ENCODE peak calls at places on chromosomes 2 and 18, in six cellular contexts. P is A549, Q is H1, V is IMR-90, R is upper lobe of left lung, S is lower leg skin. C is an unnamed sample.

GRCh38 chr2:50529600-50530218 is 502.2 kb downstream of the NRXN1 start:
- DNase-seq in R (no peak), Q (no peak), S (no peak), P (peak), V (peak), C (no peak)

GRCh38 chr18:71529708-71530303 is 1014.3 kb downstream of the CBLN2 start:
- DNase-seq in V (no peak), Q (no peak), P (no peak), R (no peak), S (no peak), C (no peak)

GRCh38 chr2:198337368-198337767 is 533.0 kb downstream of the PLCL1 start:
- DNase-seq in S (no peak), P (no peak), Q (no peak), V (no peak), R (no peak), C (no peak)

GRCh38 chr2:149329470-149330126 is 789 bp upstream of the LYPD6 start:
- DNase-seq in P (peak), Q (peak), S (no peak), R (peak), V (peak), C (peak)

GRCh38 chr18:48182779-48183178 is 226.4 kb downstream of the ZBTB7C start:
- DNase-seq in Q (no peak), S (no peak), V (no peak), R (no peak), P (no peak), C (no peak)

GRCh38 chr2:161426788-161427412 is 10.8 kb downstream of the TBR1 start:
- DNase-seq in P (no peak), R (peak), S (peak), Q (peak), V (peak), C (no peak)

GRCh38 chr2:79860233-79861058 is 347.6 kb downstream of the CTNNA2 start:
- DNase-seq in V (peak), R (no peak), Q (no peak), S (no peak), P (peak), C (peak)

GRCh38 chr18:76450452-76450851 is 44.6 kb downstream of the ZNF516 start:
- DNase-seq in R (no peak), V (peak), P (no peak), S (peak), Q (peak), C (no peak)

GRCh38 chr2:73217826-73218225 is 3.8 kb downstream of the SMYD5 start:
- DNase-seq in Q (no peak), V (no peak), S (no peak), P (no peak), R (no peak), C (no peak)

GRCh38 chr2:8993902-8994278 is 9.6 kb downstream of the MBOAT2 start:
- DNase-seq in P (no peak), Q (no peak), S (no peak), R (no peak), V (no peak), C (no peak)

GRCh38 chr18:6449213-6449612 is 34.5 kb upstream of the L3MBTL4 start:
- DNase-seq in S (no peak), R (no peak), Q (no peak), P (no peak), V (no peak), C (no peak)

DNA sequence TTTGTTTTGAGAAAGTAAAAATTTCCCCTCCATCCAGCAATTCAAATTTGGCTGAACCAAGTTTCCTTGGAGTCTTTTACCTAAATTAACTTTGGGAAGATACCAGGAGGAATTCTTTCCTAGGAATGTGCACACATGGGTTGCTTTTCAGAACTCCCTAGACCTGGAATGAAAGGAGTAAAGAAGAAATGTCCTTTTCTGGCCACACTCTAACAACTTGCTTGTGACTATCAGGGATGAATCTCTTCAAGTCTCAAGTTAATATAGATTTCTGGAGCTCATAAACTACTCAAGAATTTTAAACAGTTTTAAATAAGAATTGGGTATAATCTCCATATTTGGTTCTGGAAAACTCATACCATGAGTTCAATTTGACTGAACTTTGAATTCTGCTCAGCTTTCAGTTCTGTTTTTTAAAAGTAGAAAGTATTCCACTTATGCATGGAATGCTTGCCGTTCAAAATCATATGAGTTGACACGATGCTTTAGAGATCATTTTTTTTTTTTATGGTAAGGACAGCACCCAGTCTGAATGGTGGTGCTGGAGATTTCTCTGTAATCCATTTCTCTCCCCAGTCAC is 7.7 kb downstream of the RASGRP3 start:
- DNase-seq in R (no peak), S (no peak), V (peak), P (no peak), Q (no peak), C (no peak)
- TF ChIP-seq POLR2A in R (no peak), S (no peak), V (no peak), P (no peak), Q (no peak), C (no peak)

GRCh38 chr2:201114350-201114749 is 1.6 kb upstream of the CFLAR start:
- DNase-seq in V (no peak), R (no peak), S (no peak), Q (no peak), P (no peak), C (no peak)

GRCh38 chr2:201118121-201118956 is 2.4 kb downstream of the CFLAR start:
- DNase-seq in S (peak), P (peak), V (peak), Q (peak), R (peak), C (peak)

GRCh38 chr2:201114846-201115245 is 1.1 kb upstream of the CFLAR start:
- DNase-seq in R (no peak), V (no peak), S (no peak), Q (no peak), P (no peak), C (no peak)

GRCh38 chr2:201116959-201117734 is 1.2 kb downstream of the CFLAR start:
- DNase-seq in S (peak), R (no peak), P (peak), V (peak), Q (no peak), C (no peak)

DNA sequence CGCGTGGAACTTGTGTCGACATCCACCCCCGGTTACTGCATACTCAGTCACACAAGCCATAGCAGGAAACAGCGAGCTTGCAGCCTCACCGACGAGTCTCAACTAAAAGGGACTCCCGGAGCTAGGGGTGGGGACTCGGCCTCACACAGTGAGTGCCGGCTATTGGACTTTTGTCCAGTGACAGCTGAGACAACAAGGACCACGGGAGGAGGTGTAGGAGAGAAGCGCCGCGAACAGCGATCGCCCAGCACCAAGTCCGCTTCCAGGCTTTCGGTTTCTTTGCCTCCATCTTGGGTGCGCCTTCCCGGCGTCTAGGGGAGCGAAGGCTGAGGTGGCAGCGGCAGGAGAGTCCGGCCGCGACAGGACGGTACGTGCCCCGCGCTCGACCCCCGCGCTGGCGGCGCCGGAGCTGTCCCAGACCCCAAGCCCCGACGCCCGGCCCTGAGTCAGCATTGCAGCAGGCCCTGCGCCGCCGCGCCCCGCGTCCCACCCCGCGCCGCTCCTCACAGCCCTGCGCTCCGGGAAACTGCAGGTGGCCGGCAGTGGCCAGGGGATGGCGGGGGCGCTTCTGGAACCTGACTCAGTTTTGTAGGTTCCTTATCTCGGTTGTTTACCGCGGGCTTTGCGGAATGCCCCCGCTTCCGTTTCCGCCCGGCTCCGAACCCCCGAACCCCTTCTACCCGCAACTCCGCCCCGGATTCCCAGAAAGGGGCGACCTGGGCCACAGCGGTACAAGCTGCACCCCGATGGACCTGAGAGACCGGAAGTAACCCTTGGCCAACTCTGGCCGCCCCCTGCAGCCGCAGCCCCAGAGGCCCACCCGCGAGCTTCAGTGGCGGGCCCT is at the start of gene CFLAR:
- DNase-seq in S (peak), R (peak), Q (no peak), V (peak), P (peak), C (peak)
- TF ChIP-seq POLR2A in S (no peak), R (peak), Q (peak), V (peak), P (peak), C (peak)

GRCh38 chr2:97662386-97662894 is 1.4 kb downstream of the ACTR1B start:
- DNase-seq in Q (no peak), V (no peak), P (no peak), S (no peak), R (no peak), C (no peak)

GRCh38 chr2:97661927-97662326 is 1.9 kb downstream of the ACTR1B start:
- DNase-seq in Q (no peak), P (no peak), S (no peak), V (no peak), R (no peak), C (no peak)

GRCh38 chr2:97663626-97663961 is 250 bp downstream of the ACTR1B start:
- DNase-seq in R (no peak), S (no peak), Q (no peak), P (no peak), V (no peak), C (no peak)

GRCh38 chr2:97663962-97664635 is at the start of gene ACTR1B:
- DNase-seq in S (peak), R (peak), Q (peak), V (peak), P (peak), C (peak)

GRCh38 chr2:97662895-97663625 is 784 bp downstream of the ACTR1B start:
- DNase-seq in S (peak), P (peak), R (peak), V (peak), Q (peak), C (peak)
- TF ChIP-seq POLR2A in S (no peak), P (no peak), R (no peak), V (peak), Q (no peak), C (peak)

GRCh38 chr2:203533696-203534471 is 1.2 kb downstream of the RAPH1 start:
- DNase-seq in R (no peak), S (no peak), Q (no peak), V (peak), P (peak), C (no peak)

GRCh38 chr2:203535784-203536590 is 886 bp upstream of the RAPH1 start:
- DNase-seq in S (no peak), V (peak), P (no peak), R (no peak), Q (no peak), C (no peak)

GRCh38 chr2:203534486-203535077 is 519 bp downstream of the RAPH1 start:
- DNase-seq in S (peak), V (no peak), P (peak), Q (no peak), R (no peak), C (no peak)

GRCh38 chr2:203532957-203533695 is 2.0 kb downstream of the RAPH1 start:
- DNase-seq in Q (no peak), V (peak), P (peak), R (no peak), S (no peak), C (no peak)

DNA sequence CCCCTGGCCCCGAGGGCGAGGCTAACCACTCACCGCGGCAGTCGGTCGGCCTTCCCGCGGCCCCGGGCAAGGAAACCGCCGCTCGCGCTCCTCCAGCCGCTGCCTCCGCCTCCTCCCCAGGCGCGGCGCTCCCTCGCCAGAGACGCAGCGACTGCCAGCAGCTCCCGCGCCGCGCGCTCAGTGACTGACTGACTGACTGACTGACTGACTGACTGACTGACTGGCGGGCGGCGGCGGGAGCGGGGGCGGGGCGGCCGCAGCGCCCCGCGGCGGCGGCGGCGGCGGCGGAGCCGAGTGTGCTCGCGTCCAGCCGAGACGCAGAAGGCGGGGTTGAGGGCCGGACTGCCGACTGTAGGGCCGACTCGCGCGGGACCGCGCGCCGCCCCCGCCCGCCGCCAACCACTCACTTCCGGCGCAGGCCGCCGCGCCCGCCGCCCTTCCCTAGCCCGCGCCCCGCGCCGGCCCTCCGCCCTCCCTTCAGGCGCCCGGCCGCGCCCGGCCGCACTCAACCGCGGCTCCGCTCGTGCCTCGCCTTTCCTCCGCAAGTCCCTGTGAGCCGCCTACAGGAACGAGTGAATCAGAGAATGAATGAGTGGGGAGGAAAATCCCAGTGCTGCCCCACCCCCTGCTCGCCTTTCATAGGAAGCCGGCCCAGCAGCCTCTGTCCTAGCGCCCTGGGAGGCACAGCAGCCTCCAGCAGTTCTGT is at the start of gene RAPH1:
- DNase-seq in V (peak), Q (peak), R (peak), S (peak), P (peak), C (peak)
- TF ChIP-seq POLR2A in V (peak), Q (peak), R (peak), S (no peak), P (peak), C (peak)

C was measured in H54.